ENCODE peak calls at places on chromosomes 6 and 20, in seven cellular contexts. One of them, this sample, is unnamed.
A peak's percentile ranks its signal among the peaks of the same experiment; 100 is the strongest.

GRCh38 chr6:25375125-25375524 is 96.0 kb downstream of the CARMIL1 start:
- DNase-seq in GM20000: no peak
- DNase-seq in HepG2: no peak
- DNase-seq in cardiac muscle cell: no peak
- DNase-seq in endodermal cell: no peak
- DNase-seq in lower lobe of right lung: no peak
- DNase-seq in GM13976: no peak
- DNase-seq in this sample: no peak

GRCh38 chr20:49320460-49320859 is 42.6 kb upstream of the ZNFX1 start:
- DNase-seq in endodermal cell: peak; percentile 91
- DNase-seq in HepG2: peak; percentile 47
- DNase-seq in GM13976: no peak
- DNase-seq in cardiac muscle cell: peak; percentile 74
- DNase-seq in lower lobe of right lung: no peak
- DNase-seq in GM20000: no peak
- DNase-seq in this sample: no peak

GRCh38 chr6:16596890-16597331 is 164.3 kb downstream of the ATXN1 start:
- DNase-seq in GM13976: no peak
- DNase-seq in cardiac muscle cell: no peak
- DNase-seq in lower lobe of right lung: no peak
- DNase-seq in GM20000: no peak
- DNase-seq in HepG2: no peak
- DNase-seq in endodermal cell: peak; percentile 52
- DNase-seq in this sample: no peak

GRCh38 chr20:56400001-56400640 is 7.7 kb downstream of the CSTF1 start:
- DNase-seq in lower lobe of right lung: no peak
- DNase-seq in HepG2: peak; percentile 76
- DNase-seq in cardiac muscle cell: peak; percentile 90
- DNase-seq in GM20000: peak; percentile 49
- DNase-seq in endodermal cell: peak; percentile 78
- DNase-seq in GM13976: peak; percentile 65
- DNase-seq in this sample: no peak

GRCh38 chr20:62298577-62299249 is 4.1 kb upstream of the ADRM1 start:
- DNase-seq in lower lobe of right lung: no peak
- DNase-seq in cardiac muscle cell: no peak
- DNase-seq in GM20000: no peak
- DNase-seq in endodermal cell: no peak
- DNase-seq in GM13976: no peak
- DNase-seq in HepG2: no peak
- DNase-seq in this sample: no peak

GRCh38 chr6:167770291-167770955 is 56.3 kb upstream of the AFDN start:
- DNase-seq in lower lobe of right lung: peak; percentile 9
- DNase-seq in cardiac muscle cell: no peak
- DNase-seq in HepG2: no peak
- DNase-seq in endodermal cell: no peak
- DNase-seq in GM13976: no peak
- DNase-seq in GM20000: no peak
- DNase-seq in this sample: no peak

GRCh38 chr6:107061125-107062020 is 33.4 kb downstream of the MTRES1 start:
- DNase-seq in endodermal cell: peak; percentile 98
- DNase-seq in GM20000: peak; percentile 44
- DNase-seq in GM13976: no peak
- DNase-seq in cardiac muscle cell: no peak
- DNase-seq in lower lobe of right lung: no peak
- DNase-seq in HepG2: peak; percentile 11
- DNase-seq in this sample: no peak

GRCh38 chr6:4114123-4114522 is 21.3 kb downstream of the ECI2 start:
- DNase-seq in endodermal cell: no peak
- DNase-seq in GM13976: no peak
- DNase-seq in lower lobe of right lung: no peak
- DNase-seq in cardiac muscle cell: no peak
- DNase-seq in GM20000: no peak
- DNase-seq in HepG2: no peak
- DNase-seq in this sample: no peak

GRCh38 chr6:109009761-109010612 is 84.7 kb downstream of the SESN1 start:
- DNase-seq in GM20000: no peak
- DNase-seq in cardiac muscle cell: no peak
- DNase-seq in lower lobe of right lung: no peak
- DNase-seq in GM13976: no peak
- DNase-seq in HepG2: no peak
- DNase-seq in endodermal cell: no peak
- DNase-seq in this sample: no peak

GRCh38 chr20:53081916-53082863 is 110.0 kb downstream of the TSHZ2 start:
- DNase-seq in HepG2: peak; percentile 95
- DNase-seq in endodermal cell: no peak
- DNase-seq in GM20000: no peak
- DNase-seq in GM13976: no peak
- DNase-seq in cardiac muscle cell: no peak
- DNase-seq in lower lobe of right lung: no peak
- DNase-seq in this sample: no peak

GRCh38 chr20:46992640-46993035 is 98.0 kb downstream of the EYA2 start:
- DNase-seq in cardiac muscle cell: no peak
- DNase-seq in lower lobe of right lung: no peak
- DNase-seq in HepG2: no peak
- DNase-seq in endodermal cell: peak; percentile 66
- DNase-seq in GM13976: no peak
- DNase-seq in GM20000: no peak
- DNase-seq in this sample: no peak

GRCh38 chr20:58864346-58864745 is 11.8 kb downstream of the GNAS start:
- DNase-seq in GM20000: no peak
- DNase-seq in lower lobe of right lung: no peak
- DNase-seq in cardiac muscle cell: no peak
- DNase-seq in GM13976: peak; percentile 49
- DNase-seq in HepG2: no peak
- DNase-seq in endodermal cell: no peak
- DNase-seq in this sample: no peak

GRCh38 chr6:27188206-27188884 is 59.2 kb upstream of the PRSS16 start:
- DNase-seq in HepG2: peak; percentile 6
- DNase-seq in GM13976: peak; percentile 72
- DNase-seq in lower lobe of right lung: peak; percentile 59
- DNase-seq in GM20000: peak; percentile 61
- DNase-seq in cardiac muscle cell: peak; percentile 87
- DNase-seq in endodermal cell: peak; percentile 88
- DNase-seq in this sample: no peak

GRCh38 chr20:51525241-51526104 is 17.0 kb downstream of the NFATC2 start:
- DNase-seq in GM13976: peak; percentile 58
- DNase-seq in GM20000: peak; percentile 50
- DNase-seq in HepG2: no peak
- DNase-seq in cardiac muscle cell: no peak
- DNase-seq in lower lobe of right lung: no peak
- DNase-seq in endodermal cell: no peak
- DNase-seq in this sample: peak; percentile 54

GRCh38 chr6:139137716-139138115 is 2.8 kb downstream of the HECA start:
- DNase-seq in cardiac muscle cell: no peak
- DNase-seq in HepG2: no peak
- DNase-seq in GM20000: no peak
- DNase-seq in GM13976: no peak
- DNase-seq in lower lobe of right lung: no peak
- DNase-seq in endodermal cell: no peak
- DNase-seq in this sample: no peak

GRCh38 chr6:96939019-96939805 is 14.7 kb downstream of the KLHL32 start:
- DNase-seq in GM20000: no peak
- DNase-seq in HepG2: no peak
- DNase-seq in cardiac muscle cell: peak; percentile 54
- DNase-seq in lower lobe of right lung: no peak
- DNase-seq in endodermal cell: no peak
- DNase-seq in GM13976: no peak
- DNase-seq in this sample: no peak
- TF ChIP-seq CTCF in GM20000: no peak
- TF ChIP-seq CTCF in HepG2: no peak
- TF ChIP-seq CTCF in cardiac muscle cell: no peak
- TF ChIP-seq CTCF in lower lobe of right lung: no peak
- TF ChIP-seq CTCF in endodermal cell: no peak
- TF ChIP-seq CTCF in GM13976: no peak
- TF ChIP-seq CTCF in this sample: no peak

GRCh38 chr6:116113386-116113785 is 12.5 kb downstream of the COL10A1 start:
- DNase-seq in GM13976: no peak
- DNase-seq in lower lobe of right lung: no peak
- DNase-seq in cardiac muscle cell: no peak
- DNase-seq in GM20000: no peak
- DNase-seq in HepG2: no peak
- DNase-seq in endodermal cell: no peak
- DNase-seq in this sample: no peak

GRCh38 chr6:116111552-116112528 is 11.2 kb downstream of the NT5DC1 start:
- DNase-seq in endodermal cell: peak; percentile 89
- DNase-seq in GM13976: no peak
- DNase-seq in GM20000: no peak
- DNase-seq in lower lobe of right lung: no peak
- DNase-seq in HepG2: peak; percentile 60
- DNase-seq in cardiac muscle cell: peak; percentile 65
- DNase-seq in this sample: no peak

GRCh38 chr6:116120430-116120829 is 5.5 kb downstream of the COL10A1 start:
- DNase-seq in HepG2: no peak
- DNase-seq in GM20000: no peak
- DNase-seq in GM13976: no peak
- DNase-seq in cardiac muscle cell: no peak
- DNase-seq in endodermal cell: no peak
- DNase-seq in lower lobe of right lung: no peak
- DNase-seq in this sample: no peak

GRCh38 chr6:116118608-116119007 is 7.3 kb downstream of the COL10A1 start:
- DNase-seq in lower lobe of right lung: no peak
- DNase-seq in cardiac muscle cell: no peak
- DNase-seq in HepG2: no peak
- DNase-seq in GM20000: no peak
- DNase-seq in endodermal cell: no peak
- DNase-seq in GM13976: no peak
- DNase-seq in this sample: no peak

GRCh38 chr6:116115781-116116180 is 10.2 kb downstream of the COL10A1 start:
- DNase-seq in HepG2: no peak
- DNase-seq in lower lobe of right lung: no peak
- DNase-seq in GM20000: no peak
- DNase-seq in GM13976: no peak
- DNase-seq in cardiac muscle cell: no peak
- DNase-seq in endodermal cell: no peak
- DNase-seq in this sample: no peak
- TF ChIP-seq CTCF in HepG2: no peak
- TF ChIP-seq CTCF in lower lobe of right lung: peak; percentile 17
- TF ChIP-seq CTCF in GM20000: no peak
- TF ChIP-seq CTCF in GM13976: no peak
- TF ChIP-seq CTCF in cardiac muscle cell: peak; percentile 36
- TF ChIP-seq CTCF in endodermal cell: peak; percentile 76
- TF ChIP-seq CTCF in this sample: peak; percentile 29

DNA sequence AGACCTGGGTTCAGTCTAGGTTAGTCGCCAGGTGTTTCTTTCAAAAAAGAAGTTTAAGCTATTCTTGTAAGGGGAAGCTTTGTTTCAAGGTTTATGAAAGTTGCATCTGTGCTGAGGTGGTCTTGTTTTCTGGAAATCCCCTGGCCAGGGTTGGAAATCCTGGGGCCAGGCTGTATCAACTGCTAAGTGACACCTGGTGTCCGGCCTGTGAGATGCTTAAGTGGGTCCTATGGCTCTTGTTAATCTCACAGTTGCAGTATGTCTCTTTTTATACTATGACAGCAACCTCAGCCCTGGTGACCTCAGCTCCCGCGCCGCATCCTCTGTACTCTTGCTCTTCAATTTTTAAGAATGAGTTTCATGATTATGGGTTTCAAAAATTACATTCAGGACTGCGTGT is 72.0 kb downstream of the CHMP4B start:
- DNase-seq in cardiac muscle cell: no peak
- DNase-seq in GM20000: peak; percentile 79
- DNase-seq in HepG2: no peak
- DNase-seq in lower lobe of right lung: no peak
- DNase-seq in GM13976: peak; percentile 75
- DNase-seq in endodermal cell: no peak
- DNase-seq in this sample: no peak
- TF ChIP-seq CTCF in cardiac muscle cell: no peak
- TF ChIP-seq CTCF in GM20000: no peak
- TF ChIP-seq CTCF in HepG2: no peak
- TF ChIP-seq CTCF in lower lobe of right lung: no peak
- TF ChIP-seq CTCF in GM13976: no peak
- TF ChIP-seq CTCF in endodermal cell: no peak
- TF ChIP-seq CTCF in this sample: no peak

GRCh38 chr6:17987576-17988421 is at the start of gene KIF13A:
- DNase-seq in GM13976: peak; percentile 80
- DNase-seq in GM20000: peak; percentile 84
- DNase-seq in lower lobe of right lung: peak; percentile 81
- DNase-seq in endodermal cell: peak; percentile 79
- DNase-seq in cardiac muscle cell: peak; percentile 76
- DNase-seq in HepG2: peak; percentile 54
- DNase-seq in this sample: peak; percentile 51
- TF ChIP-seq CTCF in GM13976: peak; percentile 20
- TF ChIP-seq CTCF in GM20000: peak; percentile 9
- TF ChIP-seq CTCF in lower lobe of right lung: peak; percentile 23
- TF ChIP-seq CTCF in endodermal cell: peak; percentile 53
- TF ChIP-seq CTCF in cardiac muscle cell: no peak
- TF ChIP-seq CTCF in HepG2: peak; percentile 27
- TF ChIP-seq CTCF in this sample: peak; percentile 29